ENCODE peak calls at places on chromosomes 3 and 15, in nine cellular contexts. C, P, V, G, T, O, L, K and I are unnamed samples.
A peak's percentile ranks its signal among the peaks of the same experiment; 100 is the strongest.

GRCh38 chr3:10577521-10577920 is 72.1 kb upstream of the ATP2B2 start:
- DNase-seq in G (no peak), K (no peak), P (no peak), O (no peak), L (no peak), V (no peak), T (no peak), C (peak; percentile 36), I (no peak)

GRCh38 chr15:61951949-61952348 is 108.3 kb downstream of the VPS13C start:
- DNase-seq in T (no peak), V (no peak), O (no peak), L (no peak), G (no peak), C (no peak), K (no peak), P (no peak), I (no peak)

GRCh38 chr3:4898454-4899313 is 80.6 kb upstream of the BHLHE40 start:
- DNase-seq in O (peak; percentile 10), T (no peak), V (peak; percentile 36), C (no peak), L (no peak), P (no peak), G (no peak), K (peak; percentile 48), I (no peak)

GRCh38 chr3:195251336-195252065 is 19.5 kb downstream of the XXYLT1 start:
- DNase-seq in K (no peak), V (peak; percentile 45), G (no peak), L (no peak), O (no peak), P (no peak), C (no peak), T (no peak), I (no peak)

GRCh38 chr15:79678032-79678701 is 218.6 kb downstream of the MTHFS start:
- DNase-seq in C (no peak), T (no peak), P (no peak), L (no peak), V (no peak), K (no peak), G (no peak), O (no peak), I (no peak)

GRCh38 chr15:52879145-52879544 is 89.0 kb upstream of the ONECUT1 start:
- DNase-seq in P (no peak), C (no peak), K (no peak), G (no peak), T (no peak), V (no peak), O (no peak), L (no peak), I (no peak)

GRCh38 chr15:72220678-72221077 is 10.3 kb downstream of the PKM start:
- DNase-seq in L (no peak), P (no peak), G (no peak), C (no peak), O (no peak), T (no peak), V (no peak), K (no peak), I (no peak)

GRCh38 chr3:56673781-56674457 is 9.1 kb downstream of the TASOR start:
- DNase-seq in K (no peak), P (no peak), T (no peak), G (no peak), L (no peak), C (no peak), V (no peak), O (no peak), I (no peak)

GRCh38 chr15:91716536-91716935 is 137.0 kb upstream of the SLCO3A1 start:
- DNase-seq in O (no peak), L (no peak), V (no peak), G (no peak), C (no peak), P (no peak), K (no peak), T (no peak), I (no peak)

GRCh38 chr3:63993653-63994079 is 29.6 kb downstream of the PSMD6 start:
- DNase-seq in L (peak; percentile 70), O (peak; percentile 69), V (peak; percentile 44), P (no peak), K (peak; percentile 3), C (peak; percentile 58), T (no peak), G (peak; percentile 33), I (peak; percentile 68)

GRCh38 chr3:123871946-123872345 is 12.2 kb downstream of the MYLK start:
- DNase-seq in O (no peak), C (no peak), T (no peak), V (no peak), K (no peak), P (peak; percentile 53), G (no peak), L (no peak), I (no peak)

GRCh38 chr15:72584006-72584405 is 70.5 kb upstream of the GOLGA6B start:
- DNase-seq in C (peak; percentile 28), K (no peak), T (no peak), O (no peak), P (no peak), L (no peak), V (no peak), G (no peak), I (no peak)

GRCh38 chr3:18007980-18008379 is 265.5 kb upstream of the TBC1D5 start:
- DNase-seq in L (no peak), C (no peak), P (no peak), O (no peak), T (no peak), K (no peak), G (no peak), V (no peak), I (no peak)

GRCh38 chr3:135018171-135018923 is 223.3 kb downstream of the EPHB1 start:
- DNase-seq in V (no peak), L (no peak), O (no peak), C (no peak), T (no peak), P (no peak), K (peak; percentile 18), G (no peak), I (no peak)

GRCh38 chr3:47542614-47543173 is 29.2 kb upstream of the ELP6 start:
- DNase-seq in K (no peak), C (no peak), L (peak; percentile 33), V (no peak), P (no peak), O (no peak), T (no peak), G (no peak), I (no peak)

GRCh38 chr15:70765504-70766281 is 2.3 kb upstream of the UACA start:
- DNase-seq in L (no peak), O (no peak), G (no peak), T (no peak), C (no peak), V (no peak), P (no peak), K (no peak), I (no peak)

GRCh38 chr15:93056836-93057235 is 32.2 kb downstream of the RGMA start:
- DNase-seq in G (no peak), C (no peak), O (no peak), V (no peak), P (no peak), T (no peak), L (no peak), K (no peak), I (no peak)